ENCODE peak calls at places on chromosomes 16 and 17, in eight cellular contexts. D, X, J, N, P, O, A and T are unnamed samples.

GRCh38 chr16:75254359-75254837 is 3.0 kb upstream of the BCAR1 start:
- DNase-seq in N (peak), X (peak), J (peak), D (no peak), P (peak), O (peak), A (peak), T (no peak)

GRCh38 chr17:4594406-4595349 is 10.3 kb downstream of the SMTNL2 start:
- DNase-seq in X (no peak), J (no peak), N (no peak), D (no peak), P (no peak), O (no peak), A (no peak), T (no peak)

GRCh38 chr16:20064931-20065330 is 8.8 kb downstream of the GPR139 start:
- DNase-seq in D (no peak), A (no peak), O (no peak), X (peak), J (no peak), N (no peak), P (no peak), T (no peak)

GRCh38 chr17:59707971-59708425 is 544 bp downstream of the VMP1 start:
- DNase-seq in D (no peak), X (no peak), P (no peak), J (peak), A (no peak), N (peak), O (no peak), T (no peak)

GRCh38 chr17:82767041-82767754 is 15.3 kb downstream of the TBCD start:
- DNase-seq in O (peak), D (no peak), X (peak), J (peak), P (peak), A (peak), N (peak), T (no peak)

GRCh38 chr17:37829446-37830142 is 84.7 kb upstream of the HNF1B start:
- DNase-seq in J (no peak), A (no peak), P (no peak), O (no peak), X (no peak), N (no peak), D (no peak), T (no peak)

GRCh38 chr17:8872036-8872704 is 4.7 kb upstream of the PIK3R6 start:
- DNase-seq in D (no peak), O (no peak), A (no peak), N (no peak), P (no peak), X (no peak), J (no peak), T (no peak)

GRCh38 chr17:6636105-6636504 is 4.4 kb downstream of the KIAA0753 start:
- DNase-seq in D (no peak), A (no peak), P (no peak), N (no peak), X (no peak), O (no peak), J (no peak), T (no peak)

GRCh38 chr17:82315703-82316358 is 1.6 kb downstream of the CD7 start:
- DNase-seq in X (no peak), N (no peak), O (no peak), P (no peak), D (no peak), J (no peak), A (no peak), T (no peak)

GRCh38 chr17:19454074-19454473 is 43.0 kb downstream of the RNF112 start:
- DNase-seq in D (no peak), O (no peak), J (no peak), A (no peak), X (no peak), P (no peak), N (no peak), T (no peak)

GRCh38 chr17:14098246-14098645 is 28.9 kb downstream of the COX10 start:
- DNase-seq in D (no peak), P (peak), J (no peak), X (no peak), O (peak), A (no peak), N (peak), T (no peak)

GRCh38 chr16:71623597-71623996 is 2.4 kb upstream of the MARVELD3 start:
- DNase-seq in P (no peak), A (no peak), D (no peak), X (no peak), N (no peak), O (no peak), J (no peak), T (no peak)

GRCh38 chr16:21666772-21667171 is 3.0 kb downstream of the OTOA start:
- DNase-seq in P (no peak), A (no peak), D (no peak), J (no peak), X (no peak), N (no peak), O (no peak), T (no peak)

GRCh38 chr17:68020451-68020779 is 15.1 kb upstream of the KPNA2 start:
- DNase-seq in N (no peak), P (no peak), A (no peak), O (no peak), X (no peak), J (no peak), D (no peak), T (no peak)

GRCh38 chr16:4381072-4381934 is 9.7 kb downstream of the VASN start:
- DNase-seq in D (no peak), X (no peak), P (no peak), A (no peak), N (no peak), J (no peak), O (no peak), T (no peak)

GRCh38 chr17:82138511-82138992 is 40.5 kb upstream of the FASN start:
- DNase-seq in X (no peak), O (no peak), P (no peak), A (no peak), N (no peak), D (no peak), J (no peak), T (no peak)

GRCh38 chr16:68668266-68668665 is 23.2 kb downstream of the CDH3 start:
- DNase-seq in O (peak), X (no peak), J (no peak), N (no peak), A (no peak), D (no peak), P (peak), T (no peak)

GRCh38 chr17:82330322-82331239 is 3.0 kb downstream of the SECTM1 start:
- DNase-seq in P (peak), J (peak), D (peak), N (peak), X (peak), O (peak), A (no peak), T (no peak)

GRCh38 chr17:8060274-8060673 is 21.4 kb downstream of the ALOX15B start:
- DNase-seq in O (peak), P (peak), X (peak), N (peak), D (no peak), J (peak), A (peak), T (no peak)

GRCh38 chr16:3259829-3260228 is 3.4 kb upstream of the MEFV start:
- DNase-seq in D (no peak), N (no peak), O (no peak), A (no peak), J (no peak), X (no peak), P (no peak), T (no peak)

GRCh38 chr17:4331614-4332013 is 34.9 kb downstream of the UBE2G1 start:
- DNase-seq in D (no peak), P (no peak), A (no peak), N (no peak), J (no peak), O (no peak), X (no peak), T (no peak)

GRCh38 chr17:75273968-75274708 is 3.1 kb upstream of the MIF4GD start:
- DNase-seq in X (peak), P (peak), O (peak), D (no peak), A (peak), J (no peak), N (no peak), T (no peak)

DNA sequence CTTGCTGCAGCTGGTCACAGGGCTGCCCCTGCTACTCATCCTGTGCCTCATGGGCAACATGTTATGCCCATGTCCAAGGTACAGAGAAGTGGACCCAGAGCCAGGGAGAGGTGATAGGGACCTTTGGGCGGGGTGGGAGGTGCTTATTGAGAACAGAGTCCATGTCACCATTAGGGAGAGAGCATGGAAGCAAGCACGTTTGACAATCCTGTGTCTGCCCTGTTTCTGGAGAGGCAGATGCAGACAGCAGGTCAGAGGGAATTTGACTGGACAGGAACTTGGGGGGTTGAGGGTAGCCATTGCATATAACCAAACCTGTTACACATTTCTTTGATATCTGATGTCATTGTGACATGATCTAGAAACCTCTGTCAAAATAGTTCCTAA is 14.3 kb upstream of the ARL4D start:
- DNase-seq in O (no peak), X (no peak), N (peak), J (no peak), D (no peak), P (no peak), A (no peak), T (no peak)
- TF ChIP-seq CTCF in O (no peak), X (no peak), N (no peak), J (no peak), D (no peak), P (no peak), A (no peak), T (no peak)

GRCh38 chr16:29198231-29198630 is 208.3 kb downstream of the NPIPB11 start:
- DNase-seq in O (no peak), X (no peak), J (no peak), D (no peak), P (no peak), N (no peak), A (no peak), T (no peak)

DNA sequence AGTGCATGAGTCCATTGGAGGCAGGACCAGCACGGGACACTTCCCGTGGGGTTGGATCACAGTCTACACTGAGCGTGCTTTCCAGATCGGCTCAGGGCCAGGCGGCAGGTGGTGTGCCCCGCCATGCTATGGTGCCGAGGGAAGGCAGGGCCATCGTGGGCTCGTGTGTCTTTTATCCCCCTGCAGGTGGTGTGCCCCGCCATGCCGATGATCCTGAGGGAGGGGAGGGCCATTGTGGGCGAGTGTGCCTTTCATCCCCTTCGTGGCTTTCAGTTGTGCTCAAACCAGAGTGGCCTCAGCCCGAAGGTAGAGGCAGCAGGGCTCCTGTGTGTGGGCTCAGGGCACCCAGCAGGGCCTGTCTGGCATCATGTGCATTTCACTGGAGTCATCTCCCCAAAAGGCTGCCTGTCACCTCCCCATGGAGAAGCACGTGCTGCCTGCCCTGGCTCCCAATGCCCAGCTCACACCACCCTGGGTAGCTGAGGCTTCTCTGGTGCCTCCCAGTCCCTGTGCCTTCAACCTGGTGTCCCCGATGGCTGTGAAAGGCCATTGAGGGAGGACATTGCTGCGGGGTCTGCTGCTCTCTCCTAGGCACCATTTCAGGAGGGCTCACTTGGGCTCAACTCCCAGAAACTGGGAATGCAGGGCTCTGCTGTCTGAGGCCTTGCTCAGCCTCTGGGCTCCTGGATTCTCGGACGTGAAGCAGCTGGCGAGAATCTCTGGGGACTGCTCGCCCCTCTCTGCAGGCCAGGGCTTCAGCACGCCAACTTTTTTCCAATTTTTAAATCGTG is 207.6 kb downstream of the NPIPB11 start:
- DNase-seq in A (no peak), J (no peak), N (no peak), X (peak), O (no peak), P (no peak), D (no peak), T (peak)
- TF ChIP-seq CTCF in A (no peak), J (no peak), N (no peak), X (no peak), O (no peak), P (no peak), D (no peak), T (no peak)

DNA sequence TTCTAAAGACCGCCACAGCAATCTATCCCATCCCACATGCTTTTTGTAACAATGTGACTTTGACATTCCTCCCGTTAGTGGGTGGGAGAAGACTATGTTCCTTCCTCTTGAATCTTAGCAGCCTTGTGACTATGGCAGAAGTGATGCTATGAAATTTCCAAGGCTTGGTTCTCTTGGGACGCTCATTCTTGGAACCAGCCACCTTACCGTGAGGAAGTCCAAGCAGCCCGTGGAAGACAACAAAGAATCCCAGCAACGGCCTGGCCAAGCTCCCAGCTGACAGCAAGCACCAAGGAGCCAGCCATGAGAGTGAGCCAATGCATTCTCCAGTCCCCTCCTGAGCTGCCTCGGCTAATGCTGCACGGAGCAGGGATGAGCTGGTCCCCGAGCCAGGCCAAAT is 62.3 kb downstream of the VPS53 start:
- DNase-seq in N (no peak), X (peak), O (no peak), D (peak), P (no peak), A (no peak), J (no peak), T (peak)
- TF ChIP-seq CTCF in N (no peak), X (no peak), O (no peak), D (no peak), P (no peak), A (no peak), J (no peak), T (no peak)

DNA sequence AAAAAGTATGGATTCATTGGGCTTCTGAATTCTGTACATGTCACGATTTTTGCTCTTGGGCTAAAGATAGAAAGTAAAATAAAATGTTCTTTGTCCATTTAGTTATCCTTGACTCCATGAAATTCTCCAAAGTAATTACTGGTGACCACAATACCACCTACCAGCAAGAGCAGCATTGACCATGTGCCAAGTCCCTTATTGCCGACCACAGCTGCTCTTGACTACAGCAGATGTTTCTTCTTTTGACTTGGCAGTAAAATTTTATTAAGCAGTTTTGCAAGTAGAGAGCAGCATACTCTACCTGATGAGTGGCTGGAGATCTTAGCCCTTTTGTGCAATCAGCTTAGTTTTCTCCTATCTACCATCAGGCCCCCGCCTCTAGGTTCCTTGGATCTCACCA is 152.2 kb upstream of the TBX2 start:
- DNase-seq in O (no peak), D (no peak), P (peak), N (no peak), A (no peak), J (no peak), X (peak), T (no peak)
- TF ChIP-seq CTCF in O (no peak), D (no peak), P (no peak), N (no peak), A (no peak), J (no peak), X (no peak), T (no peak)

DNA sequence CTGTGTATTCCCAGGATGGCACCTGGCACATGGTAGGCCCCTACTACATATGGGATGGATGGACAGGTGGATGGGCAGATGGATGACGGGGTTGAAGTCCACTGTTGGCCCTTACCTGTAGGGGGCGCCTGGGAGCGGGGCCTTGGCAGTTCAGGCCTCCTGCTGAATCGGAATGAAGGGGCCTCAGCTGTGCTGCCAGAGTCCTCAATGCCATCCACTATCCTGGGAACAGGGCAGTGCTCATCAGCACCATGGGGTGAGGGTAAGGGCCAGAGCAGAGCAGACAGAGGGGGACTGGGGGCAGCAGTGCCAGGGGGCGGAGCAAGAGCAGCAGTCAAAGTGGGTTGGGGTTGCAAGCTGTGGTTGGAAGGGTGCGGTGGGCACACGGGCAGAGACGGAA is 8.3 kb upstream of the RAB5C start:
- DNase-seq in N (no peak), P (no peak), D (no peak), X (no peak), J (no peak), A (no peak), O (no peak), T (no peak)
- TF ChIP-seq CTCF in N (peak), P (peak), D (no peak), X (peak), J (peak), A (peak), O (peak), T (no peak)

DNA sequence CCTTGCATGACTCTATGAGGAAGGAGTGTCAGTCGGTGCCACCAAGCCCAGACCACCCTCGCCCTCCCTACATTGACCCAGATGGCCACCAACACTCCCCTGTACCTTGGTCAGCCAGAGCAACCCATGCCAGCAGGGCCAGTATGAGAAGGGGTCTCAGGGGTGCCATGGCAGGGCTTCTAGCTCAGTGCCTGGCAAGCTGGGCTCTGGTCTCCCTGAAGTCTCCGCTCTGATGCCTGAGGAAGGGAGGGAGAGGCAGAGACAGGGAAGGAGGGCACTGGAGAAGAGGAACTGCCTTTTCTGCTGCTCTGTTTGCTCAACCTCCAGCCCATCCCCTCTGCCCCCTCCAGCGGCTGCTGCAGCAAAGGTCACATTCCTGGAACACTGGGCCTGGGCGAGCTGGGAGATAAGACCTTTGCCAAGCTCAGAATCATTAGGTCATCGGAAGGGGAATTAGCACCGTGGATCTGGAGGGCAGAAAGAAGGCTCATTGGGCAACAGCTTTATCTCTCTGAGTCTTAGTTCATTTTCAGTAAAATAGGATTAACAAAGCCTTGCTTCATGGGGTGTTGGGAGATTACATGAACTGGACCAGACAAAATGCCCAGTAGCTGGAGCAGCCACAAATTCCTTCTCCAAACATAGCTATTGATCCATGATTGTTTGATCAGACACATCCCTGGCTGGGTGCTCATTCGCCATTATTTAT is at the start of gene VTN:
- DNase-seq in P (no peak), A (no peak), D (no peak), O (no peak), J (peak), X (peak), N (peak), T (no peak)
- TF ChIP-seq CTCF in P (no peak), A (peak), D (no peak), O (no peak), J (no peak), X (no peak), N (no peak), T (no peak)

GRCh38 chr16:58661199-58661830 is 23.3 kb downstream of the SLC38A7 start:
- DNase-seq in J (peak), D (no peak), P (peak), A (peak), X (peak), O (peak), N (peak), T (no peak)
- TF ChIP-seq CTCF in J (peak), D (no peak), P (peak), A (peak), X (peak), O (peak), N (peak), T (no peak)

DNA sequence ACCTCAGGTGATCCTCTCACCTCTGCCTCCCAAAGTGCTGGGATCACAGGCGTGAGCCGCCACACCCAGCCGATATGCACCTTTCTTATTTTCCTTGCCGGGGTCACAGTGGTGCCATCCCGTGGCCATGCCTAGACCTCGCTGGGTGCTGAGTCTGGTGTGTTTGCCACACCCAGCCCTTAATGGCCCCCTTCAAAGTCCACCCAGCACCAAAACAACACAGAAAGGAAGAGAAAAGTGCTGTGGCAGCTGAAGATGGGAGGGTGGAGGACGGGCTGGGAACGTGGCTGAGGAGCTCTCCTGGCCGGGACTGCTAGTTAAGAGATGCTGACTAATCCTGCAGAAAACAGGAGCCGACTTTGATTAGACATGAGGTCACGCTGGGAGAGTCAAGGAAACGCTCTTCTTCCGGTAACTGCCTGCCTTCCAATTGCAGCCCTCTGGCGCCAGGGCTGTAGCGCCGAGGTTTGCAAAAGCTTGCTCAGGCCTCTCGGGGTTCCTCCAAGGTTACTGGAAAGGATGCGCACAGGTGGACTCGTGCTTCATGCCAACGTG is 10.9 kb downstream of the SLC43A2 start:
- DNase-seq in O (peak), A (peak), N (peak), X (peak), P (no peak), J (peak), D (peak), T (no peak)
- TF ChIP-seq CTCF in O (no peak), A (peak), N (peak), X (peak), P (no peak), J (no peak), D (peak), T (no peak)

GRCh38 chr17:47836601-47837000 is 4.5 kb downstream of the SCRN2 start:
- DNase-seq in N (no peak), J (no peak), D (no peak), P (no peak), A (no peak), X (no peak), O (no peak), T (no peak)
- TF ChIP-seq CTCF in N (no peak), J (no peak), D (no peak), P (no peak), A (no peak), X (no peak), O (no peak), T (no peak)